ENCODE peak calls at places on chromosomes 2 and 18, in six cellular contexts. S is endothelial cell of umbilical vein, N is GM12878, K is A549, M is HepG2, J is K562. X is an unnamed sample.

GRCh38 chr18:79801641-79802040 is 3.9 kb downstream of the KCNG2 start:
- DNase-seq in S (no peak), N (no peak), K (no peak), M (no peak), J (no peak), X (no peak)

GRCh38 chr2:34096552-34097171 is 497.6 kb upstream of the FAM98A start:
- DNase-seq in S (peak; percentile 74), N (peak; percentile 24), K (peak; percentile 19), M (peak; percentile 53), J (peak; percentile 14), X (peak; percentile 68)

GRCh38 chr2:162390801-162391200 is 46.9 kb downstream of the GCA start:
- DNase-seq in S (no peak), N (no peak), K (no peak), M (no peak), J (no peak), X (no peak)

GRCh38 chr2:65562890-65563289 is 130.5 kb upstream of the SPRED2 start:
- DNase-seq in S (no peak), N (no peak), K (no peak), M (no peak), J (no peak), X (no peak)

GRCh38 chr2:10579441-10580169 is 110.2 kb downstream of the NOL10 start:
- DNase-seq in S (no peak), N (no peak), K (no peak), M (no peak), J (no peak), X (no peak)

GRCh38 chr2:27369471-27370025 is 590 bp downstream of the EIF2B4 start:
- DNase-seq in S (no peak), N (no peak), K (peak; percentile 91), M (no peak), J (peak; percentile 61), X (peak; percentile 72)

GRCh38 chr2:223896751-223897320 is 48.3 kb downstream of the WDFY1 start:
- DNase-seq in S (no peak), N (peak; percentile 89), K (no peak), M (no peak), J (no peak), X (peak; percentile 58)

GRCh38 chr2:63056309-63057065 is 5.9 kb downstream of the OTX1 start:
- DNase-seq in S (no peak), N (no peak), K (no peak), M (no peak), J (no peak), X (no peak)

GRCh38 chr18:74116628-74117554 is 30.7 kb downstream of the FBXO15 start:
- DNase-seq in S (peak; percentile 3), N (no peak), K (no peak), M (peak; percentile 20), J (no peak), X (peak; percentile 41)

GRCh38 chr18:34562252-34562870 is 147.7 kb upstream of the DTNA start:
- DNase-seq in S (no peak), N (no peak), K (no peak), M (no peak), J (no peak), X (peak; percentile 6)

GRCh38 chr2:6957910-6958615 is 40.9 kb downstream of the RNF144A start:
- DNase-seq in S (no peak), N (no peak), K (no peak), M (no peak), J (no peak), X (no peak)

GRCh38 chr2:37645363-37645762 is 26.1 kb downstream of the CDC42EP3 start:
- DNase-seq in S (peak; percentile 76), N (no peak), K (no peak), M (no peak), J (no peak), X (peak; percentile 76)

GRCh38 chr18:76468345-76469275 is 26.4 kb downstream of the ZNF516 start:
- DNase-seq in S (no peak), N (no peak), K (no peak), M (no peak), J (no peak), X (peak; percentile 58)

GRCh38 chr2:157839162-157839801 is 36.8 kb downstream of the ACVR1 start:
- DNase-seq in S (peak; percentile 48), N (no peak), K (no peak), M (peak; percentile 70), J (peak; percentile 65), X (no peak)

GRCh38 chr18:50970006-50970405 is 2.2 kb downstream of the ELAC1 start:
- DNase-seq in S (no peak), N (no peak), K (no peak), M (no peak), J (no peak), X (no peak)

GRCh38 chr2:200787351-200788128 is 24.2 kb upstream of the BZW1 start:
- DNase-seq in S (peak; percentile 95), N (no peak), K (no peak), M (no peak), J (no peak), X (peak; percentile 65)

GRCh38 chr18:22057908-22058527 is 111.4 kb upstream of the GATA6 start:
- DNase-seq in S (no peak), N (no peak), K (no peak), M (peak; percentile 57), J (no peak), X (no peak)

GRCh38 chr18:22063672-22064071 is 105.7 kb upstream of the GATA6 start:
- DNase-seq in S (no peak), N (no peak), K (no peak), M (no peak), J (no peak), X (no peak)

GRCh38 chr18:22063077-22063476 is 106.3 kb upstream of the GATA6 start:
- DNase-seq in S (no peak), N (no peak), K (no peak), M (no peak), J (no peak), X (no peak)

GRCh38 chr18:22056962-22057361 is 112.4 kb upstream of the GATA6 start:
- DNase-seq in S (no peak), N (no peak), K (no peak), M (no peak), J (no peak), X (no peak)

GRCh38 chr18:22060361-22060760 is 109.0 kb upstream of the GATA6 start:
- DNase-seq in S (no peak), N (no peak), K (no peak), M (no peak), J (no peak), X (no peak)
- TF ChIP-seq MYC in S (no peak), N (no peak), K (no peak), M (no peak), J (no peak), X (no peak)

GRCh38 chr2:96866986-96867755 is 2.7 kb downstream of the SEMA4C start:
- DNase-seq in S (peak; percentile 12), N (no peak), K (no peak), M (no peak), J (no peak), X (no peak)

GRCh38 chr2:96866586-96866985 is 3.3 kb downstream of the SEMA4C start:
- DNase-seq in S (peak; percentile 45), N (no peak), K (no peak), M (no peak), J (no peak), X (no peak)

GRCh38 chr2:96869281-96869823 is 528 bp downstream of the SEMA4C start:
- DNase-seq in S (peak; percentile 55), N (no peak), K (no peak), M (peak; percentile 48), J (peak; percentile 74), X (peak; percentile 50)

GRCh38 chr2:96868555-96869280 is 1.2 kb downstream of the SEMA4C start:
- DNase-seq in S (peak; percentile 82), N (peak; percentile 33), K (peak; percentile 89), M (peak; percentile 95), J (peak; percentile 88), X (peak; percentile 96)

GRCh38 chr2:96867756-96868554 is 1.9 kb downstream of the SEMA4C start:
- DNase-seq in S (no peak), N (no peak), K (no peak), M (no peak), J (no peak), X (peak; percentile 65)
- TF ChIP-seq MYC in S (no peak), N (no peak), K (no peak), M (no peak), J (no peak), X (peak; percentile 37)

GRCh38 chr18:22005191-22005824 is 164.1 kb upstream of the GATA6 start:
- DNase-seq in S (no peak), N (no peak), K (no peak), M (no peak), J (no peak), X (no peak)

GRCh38 chr18:21998531-21998930 is 170.9 kb upstream of the GATA6 start:
- DNase-seq in S (no peak), N (no peak), K (no peak), M (no peak), J (no peak), X (no peak)

GRCh38 chr18:21997207-21998143 is 171.9 kb upstream of the GATA6 start:
- DNase-seq in S (peak; percentile 68), N (peak; percentile 9), K (peak; percentile 25), M (peak; percentile 48), J (peak; percentile 71), X (peak; percentile 69)

GRCh38 chr18:22006458-22006857 is 162.9 kb upstream of the GATA6 start:
- DNase-seq in S (no peak), N (no peak), K (no peak), M (no peak), J (no peak), X (no peak)

DNA sequence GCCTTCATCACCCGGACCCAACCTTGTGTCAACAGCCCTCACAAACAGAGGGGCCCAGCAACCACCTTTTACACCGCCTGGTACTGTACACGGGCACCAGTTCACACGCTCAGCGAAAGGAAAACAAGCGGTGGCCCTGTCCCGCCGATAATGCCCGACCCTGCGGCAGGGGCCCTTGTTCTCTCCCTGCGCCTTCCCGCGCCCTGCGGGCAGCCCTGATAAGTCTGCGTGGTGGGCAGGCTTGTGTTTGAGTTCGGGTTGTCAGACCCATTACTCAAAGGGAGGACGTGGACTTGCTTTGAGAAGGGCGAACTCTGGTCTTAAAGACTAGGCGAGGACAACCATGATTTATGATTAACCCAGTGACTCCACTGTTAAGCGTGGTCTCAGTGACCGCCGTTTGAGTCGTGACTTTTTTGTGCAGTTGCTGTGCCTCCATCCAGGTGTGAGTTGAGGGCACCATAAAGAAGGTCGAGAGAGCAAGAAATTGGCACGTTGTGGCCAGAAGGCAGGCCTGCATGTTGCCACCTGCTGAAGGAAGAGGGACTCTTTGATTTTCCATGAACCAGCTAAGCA is 167.4 kb upstream of the GATA6 start:
- DNase-seq in S (no peak), N (no peak), K (no peak), M (peak; percentile 76), J (no peak), X (no peak)
- TF ChIP-seq MYC in S (no peak), N (no peak), K (no peak), M (peak; percentile 59), J (no peak), X (no peak)

GRCh38 chr2:44429034-44429433 is 67.3 kb downstream of the CAMKMT start:
- DNase-seq in S (no peak), N (no peak), K (peak; percentile 33), M (peak; percentile 39), J (no peak), X (no peak)

GRCh38 chr2:44430340-44430739 is 68.6 kb downstream of the CAMKMT start:
- DNase-seq in S (no peak), N (no peak), K (no peak), M (no peak), J (no peak), X (no peak)

DNA sequence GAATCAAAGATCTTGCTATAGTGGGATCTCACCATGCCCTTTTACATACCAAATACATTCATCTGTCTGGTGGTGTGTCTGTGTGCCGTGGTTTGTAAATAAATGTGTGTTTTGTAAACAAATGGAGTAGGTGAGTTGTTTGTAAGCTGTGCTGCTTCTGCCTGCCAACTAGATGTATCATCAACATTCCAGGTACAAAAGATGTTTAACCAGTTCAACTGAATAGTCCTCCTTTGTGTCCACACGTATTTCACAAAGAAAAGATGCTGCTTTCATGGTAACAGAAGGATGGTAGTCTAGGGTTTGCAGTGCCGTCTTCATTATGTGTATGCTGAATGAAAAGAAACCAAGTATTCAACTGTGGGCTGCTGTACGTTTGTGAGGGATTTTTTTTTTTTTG is 72.1 kb downstream of the CAMKMT start:
- DNase-seq in S (no peak), N (no peak), K (no peak), M (no peak), J (no peak), X (no peak)
- TF ChIP-seq MYC in S (no peak), N (no peak), K (no peak), M (no peak), J (no peak), X (no peak)

X was measured in NB4.